ENCODE peak calls at places on chromosomes 13 and 19, in ten cellular contexts. One of them, this sample, is unnamed.

GRCh38 chr13:99228737-99229691 is 28.4 kb downstream of the UBAC2 start:
- DNase-seq in HT1080: peak
- DNase-seq in activated CD8-positive, alpha-beta memory T cell treated with anti-CD3 and anti-CD28 coated beads for 1 hour: no peak
- DNase-seq in BE2C: no peak
- DNase-seq in dorsolateral prefrontal cortex: no peak
- DNase-seq in NCI-H2081: no peak
- DNase-seq in T-cell: no peak
- DNase-seq in activated CD8-positive, alpha-beta T cell treated with anti-CD3 and anti-CD28 coated beads, Interleukin-2, amount 10 ng/mL, durations not matched to agents 7 days and 5 days: no peak
- DNase-seq in IMR-90: peak
- DNase-seq in C1 segment of cervical spinal cord: no peak
- DNase-seq in this sample: no peak

GRCh38 chr13:22077205-22077683 is 406.4 kb downstream of the FGF9 start:
- DNase-seq in activated CD8-positive, alpha-beta memory T cell treated with anti-CD3 and anti-CD28 coated beads for 1 hour: no peak
- DNase-seq in dorsolateral prefrontal cortex: no peak
- DNase-seq in IMR-90: peak
- DNase-seq in BE2C: no peak
- DNase-seq in HT1080: no peak
- DNase-seq in activated CD8-positive, alpha-beta T cell treated with anti-CD3 and anti-CD28 coated beads, Interleukin-2, amount 10 ng/mL, durations not matched to agents 7 days and 5 days: no peak
- DNase-seq in C1 segment of cervical spinal cord: no peak
- DNase-seq in T-cell: no peak
- DNase-seq in NCI-H2081: no peak
- DNase-seq in this sample: no peak

GRCh38 chr19:6947745-6948144 is 60.4 kb downstream of the ADGRE1 start:
- DNase-seq in T-cell: no peak
- DNase-seq in IMR-90: no peak
- DNase-seq in NCI-H2081: no peak
- DNase-seq in HT1080: peak
- DNase-seq in activated CD8-positive, alpha-beta T cell treated with anti-CD3 and anti-CD28 coated beads, Interleukin-2, amount 10 ng/mL, durations not matched to agents 7 days and 5 days: peak
- DNase-seq in dorsolateral prefrontal cortex: no peak
- DNase-seq in C1 segment of cervical spinal cord: no peak
- DNase-seq in BE2C: no peak
- DNase-seq in activated CD8-positive, alpha-beta memory T cell treated with anti-CD3 and anti-CD28 coated beads for 1 hour: no peak
- DNase-seq in this sample: no peak

GRCh38 chr13:46355088-46355468 is 32.0 kb downstream of the RUBCNL start:
- DNase-seq in NCI-H2081: no peak
- DNase-seq in dorsolateral prefrontal cortex: no peak
- DNase-seq in C1 segment of cervical spinal cord: no peak
- DNase-seq in BE2C: no peak
- DNase-seq in HT1080: no peak
- DNase-seq in T-cell: no peak
- DNase-seq in activated CD8-positive, alpha-beta memory T cell treated with anti-CD3 and anti-CD28 coated beads for 1 hour: no peak
- DNase-seq in activated CD8-positive, alpha-beta T cell treated with anti-CD3 and anti-CD28 coated beads, Interleukin-2, amount 10 ng/mL, durations not matched to agents 7 days and 5 days: no peak
- DNase-seq in IMR-90: no peak
- DNase-seq in this sample: no peak

GRCh38 chr13:102703721-102704035 is 8.8 kb upstream of the METTL21C start:
- DNase-seq in IMR-90: no peak
- DNase-seq in activated CD8-positive, alpha-beta memory T cell treated with anti-CD3 and anti-CD28 coated beads for 1 hour: no peak
- DNase-seq in T-cell: no peak
- DNase-seq in BE2C: no peak
- DNase-seq in HT1080: no peak
- DNase-seq in NCI-H2081: no peak
- DNase-seq in C1 segment of cervical spinal cord: no peak
- DNase-seq in dorsolateral prefrontal cortex: no peak
- DNase-seq in activated CD8-positive, alpha-beta T cell treated with anti-CD3 and anti-CD28 coated beads, Interleukin-2, amount 10 ng/mL, durations not matched to agents 7 days and 5 days: no peak
- DNase-seq in this sample: no peak

GRCh38 chr13:27189192-27189591 is 17.6 kb upstream of the USP12 start:
- DNase-seq in IMR-90: no peak
- DNase-seq in dorsolateral prefrontal cortex: no peak
- DNase-seq in C1 segment of cervical spinal cord: no peak
- DNase-seq in activated CD8-positive, alpha-beta memory T cell treated with anti-CD3 and anti-CD28 coated beads for 1 hour: no peak
- DNase-seq in BE2C: no peak
- DNase-seq in activated CD8-positive, alpha-beta T cell treated with anti-CD3 and anti-CD28 coated beads, Interleukin-2, amount 10 ng/mL, durations not matched to agents 7 days and 5 days: no peak
- DNase-seq in HT1080: no peak
- DNase-seq in T-cell: no peak
- DNase-seq in NCI-H2081: no peak
- DNase-seq in this sample: no peak

GRCh38 chr13:74070065-74070464 is 64.1 kb downstream of the KLF12 start:
- DNase-seq in NCI-H2081: no peak
- DNase-seq in C1 segment of cervical spinal cord: no peak
- DNase-seq in BE2C: no peak
- DNase-seq in T-cell: peak
- DNase-seq in activated CD8-positive, alpha-beta T cell treated with anti-CD3 and anti-CD28 coated beads, Interleukin-2, amount 10 ng/mL, durations not matched to agents 7 days and 5 days: peak
- DNase-seq in IMR-90: no peak
- DNase-seq in HT1080: no peak
- DNase-seq in dorsolateral prefrontal cortex: no peak
- DNase-seq in activated CD8-positive, alpha-beta memory T cell treated with anti-CD3 and anti-CD28 coated beads for 1 hour: no peak
- DNase-seq in this sample: peak

GRCh38 chr13:109786457-109787134 is at the start of gene IRS2:
- DNase-seq in activated CD8-positive, alpha-beta memory T cell treated with anti-CD3 and anti-CD28 coated beads for 1 hour: peak
- DNase-seq in HT1080: peak
- DNase-seq in C1 segment of cervical spinal cord: peak
- DNase-seq in T-cell: peak
- DNase-seq in BE2C: peak
- DNase-seq in IMR-90: peak
- DNase-seq in dorsolateral prefrontal cortex: peak
- DNase-seq in NCI-H2081: peak
- DNase-seq in activated CD8-positive, alpha-beta T cell treated with anti-CD3 and anti-CD28 coated beads, Interleukin-2, amount 10 ng/mL, durations not matched to agents 7 days and 5 days: peak
- DNase-seq in this sample: peak

GRCh38 chr13:44054525-44054924 is 174.8 kb downstream of the LACC1 start:
- DNase-seq in activated CD8-positive, alpha-beta T cell treated with anti-CD3 and anti-CD28 coated beads, Interleukin-2, amount 10 ng/mL, durations not matched to agents 7 days and 5 days: no peak
- DNase-seq in dorsolateral prefrontal cortex: no peak
- DNase-seq in BE2C: no peak
- DNase-seq in C1 segment of cervical spinal cord: no peak
- DNase-seq in HT1080: no peak
- DNase-seq in IMR-90: no peak
- DNase-seq in T-cell: no peak
- DNase-seq in NCI-H2081: no peak
- DNase-seq in activated CD8-positive, alpha-beta memory T cell treated with anti-CD3 and anti-CD28 coated beads for 1 hour: no peak
- DNase-seq in this sample: no peak

GRCh38 chr19:35973487-35973886 is 21.5 kb upstream of the SDHAF1 start:
- DNase-seq in dorsolateral prefrontal cortex: peak
- DNase-seq in activated CD8-positive, alpha-beta T cell treated with anti-CD3 and anti-CD28 coated beads, Interleukin-2, amount 10 ng/mL, durations not matched to agents 7 days and 5 days: no peak
- DNase-seq in BE2C: no peak
- DNase-seq in T-cell: no peak
- DNase-seq in C1 segment of cervical spinal cord: no peak
- DNase-seq in HT1080: no peak
- DNase-seq in IMR-90: no peak
- DNase-seq in activated CD8-positive, alpha-beta memory T cell treated with anti-CD3 and anti-CD28 coated beads for 1 hour: no peak
- DNase-seq in NCI-H2081: no peak
- DNase-seq in this sample: no peak

GRCh38 chr19:49488863-49489537 is 1.6 kb downstream of the RPL13A start:
- DNase-seq in activated CD8-positive, alpha-beta memory T cell treated with anti-CD3 and anti-CD28 coated beads for 1 hour: no peak
- DNase-seq in C1 segment of cervical spinal cord: no peak
- DNase-seq in BE2C: no peak
- DNase-seq in T-cell: no peak
- DNase-seq in NCI-H2081: no peak
- DNase-seq in dorsolateral prefrontal cortex: no peak
- DNase-seq in IMR-90: no peak
- DNase-seq in HT1080: no peak
- DNase-seq in activated CD8-positive, alpha-beta T cell treated with anti-CD3 and anti-CD28 coated beads, Interleukin-2, amount 10 ng/mL, durations not matched to agents 7 days and 5 days: no peak
- DNase-seq in this sample: no peak

GRCh38 chr19:2503521-2504109 is 27.7 kb downstream of the GADD45B start:
- DNase-seq in HT1080: peak
- DNase-seq in NCI-H2081: no peak
- DNase-seq in BE2C: no peak
- DNase-seq in activated CD8-positive, alpha-beta memory T cell treated with anti-CD3 and anti-CD28 coated beads for 1 hour: peak
- DNase-seq in dorsolateral prefrontal cortex: no peak
- DNase-seq in IMR-90: peak
- DNase-seq in activated CD8-positive, alpha-beta T cell treated with anti-CD3 and anti-CD28 coated beads, Interleukin-2, amount 10 ng/mL, durations not matched to agents 7 days and 5 days: peak
- DNase-seq in C1 segment of cervical spinal cord: no peak
- DNase-seq in T-cell: peak
- DNase-seq in this sample: peak

GRCh38 chr19:8517551-8518442 is 3.8 kb upstream of the ZNF414 start:
- DNase-seq in activated CD8-positive, alpha-beta T cell treated with anti-CD3 and anti-CD28 coated beads, Interleukin-2, amount 10 ng/mL, durations not matched to agents 7 days and 5 days: peak
- DNase-seq in HT1080: no peak
- DNase-seq in dorsolateral prefrontal cortex: no peak
- DNase-seq in BE2C: no peak
- DNase-seq in IMR-90: no peak
- DNase-seq in NCI-H2081: no peak
- DNase-seq in activated CD8-positive, alpha-beta memory T cell treated with anti-CD3 and anti-CD28 coated beads for 1 hour: no peak
- DNase-seq in T-cell: peak
- DNase-seq in C1 segment of cervical spinal cord: no peak
- DNase-seq in this sample: peak

GRCh38 chr19:5309438-5310204 is 31.0 kb downstream of the PTPRS start:
- DNase-seq in dorsolateral prefrontal cortex: peak
- DNase-seq in activated CD8-positive, alpha-beta T cell treated with anti-CD3 and anti-CD28 coated beads, Interleukin-2, amount 10 ng/mL, durations not matched to agents 7 days and 5 days: no peak
- DNase-seq in C1 segment of cervical spinal cord: no peak
- DNase-seq in NCI-H2081: no peak
- DNase-seq in T-cell: no peak
- DNase-seq in BE2C: peak
- DNase-seq in IMR-90: no peak
- DNase-seq in HT1080: no peak
- DNase-seq in activated CD8-positive, alpha-beta memory T cell treated with anti-CD3 and anti-CD28 coated beads for 1 hour: no peak
- DNase-seq in this sample: no peak

GRCh38 chr13:112068531-112069062 is 1.6 kb downstream of the SOX1 start:
- DNase-seq in NCI-H2081: no peak
- DNase-seq in BE2C: no peak
- DNase-seq in IMR-90: no peak
- DNase-seq in dorsolateral prefrontal cortex: no peak
- DNase-seq in C1 segment of cervical spinal cord: no peak
- DNase-seq in activated CD8-positive, alpha-beta memory T cell treated with anti-CD3 and anti-CD28 coated beads for 1 hour: no peak
- DNase-seq in activated CD8-positive, alpha-beta T cell treated with anti-CD3 and anti-CD28 coated beads, Interleukin-2, amount 10 ng/mL, durations not matched to agents 7 days and 5 days: no peak
- DNase-seq in HT1080: no peak
- DNase-seq in T-cell: no peak
- DNase-seq in this sample: no peak

GRCh38 chr13:51605698-51606097 is 21.4 kb downstream of the WDFY2 start:
- DNase-seq in IMR-90: no peak
- DNase-seq in NCI-H2081: no peak
- DNase-seq in C1 segment of cervical spinal cord: no peak
- DNase-seq in BE2C: no peak
- DNase-seq in T-cell: no peak
- DNase-seq in activated CD8-positive, alpha-beta T cell treated with anti-CD3 and anti-CD28 coated beads, Interleukin-2, amount 10 ng/mL, durations not matched to agents 7 days and 5 days: no peak
- DNase-seq in activated CD8-positive, alpha-beta memory T cell treated with anti-CD3 and anti-CD28 coated beads for 1 hour: no peak
- DNase-seq in HT1080: no peak
- DNase-seq in dorsolateral prefrontal cortex: no peak
- DNase-seq in this sample: no peak

GRCh38 chr13:98490195-98490771 is 86.6 kb downstream of the STK24 start:
- DNase-seq in T-cell: no peak
- DNase-seq in IMR-90: no peak
- DNase-seq in NCI-H2081: no peak
- DNase-seq in activated CD8-positive, alpha-beta T cell treated with anti-CD3 and anti-CD28 coated beads, Interleukin-2, amount 10 ng/mL, durations not matched to agents 7 days and 5 days: no peak
- DNase-seq in activated CD8-positive, alpha-beta memory T cell treated with anti-CD3 and anti-CD28 coated beads for 1 hour: no peak
- DNase-seq in C1 segment of cervical spinal cord: no peak
- DNase-seq in dorsolateral prefrontal cortex: no peak
- DNase-seq in BE2C: no peak
- DNase-seq in HT1080: no peak
- DNase-seq in this sample: no peak

GRCh38 chr19:28847468-28847867 is 365.5 kb downstream of the UQCRFS1 start:
- DNase-seq in T-cell: no peak
- DNase-seq in activated CD8-positive, alpha-beta memory T cell treated with anti-CD3 and anti-CD28 coated beads for 1 hour: no peak
- DNase-seq in IMR-90: peak
- DNase-seq in activated CD8-positive, alpha-beta T cell treated with anti-CD3 and anti-CD28 coated beads, Interleukin-2, amount 10 ng/mL, durations not matched to agents 7 days and 5 days: no peak
- DNase-seq in NCI-H2081: no peak
- DNase-seq in C1 segment of cervical spinal cord: no peak
- DNase-seq in BE2C: no peak
- DNase-seq in dorsolateral prefrontal cortex: no peak
- DNase-seq in HT1080: peak
- DNase-seq in this sample: no peak

GRCh38 chr13:60018536-60018935 is 145.2 kb downstream of the DIAPH3 start:
- DNase-seq in dorsolateral prefrontal cortex: no peak
- DNase-seq in activated CD8-positive, alpha-beta T cell treated with anti-CD3 and anti-CD28 coated beads, Interleukin-2, amount 10 ng/mL, durations not matched to agents 7 days and 5 days: no peak
- DNase-seq in T-cell: no peak
- DNase-seq in IMR-90: no peak
- DNase-seq in activated CD8-positive, alpha-beta memory T cell treated with anti-CD3 and anti-CD28 coated beads for 1 hour: no peak
- DNase-seq in BE2C: no peak
- DNase-seq in C1 segment of cervical spinal cord: no peak
- DNase-seq in HT1080: no peak
- DNase-seq in NCI-H2081: no peak
- DNase-seq in this sample: no peak

GRCh38 chr13:51902776-51903175 is 41.0 kb downstream of the CCDC70 start:
- DNase-seq in C1 segment of cervical spinal cord: no peak
- DNase-seq in activated CD8-positive, alpha-beta memory T cell treated with anti-CD3 and anti-CD28 coated beads for 1 hour: no peak
- DNase-seq in IMR-90: no peak
- DNase-seq in T-cell: no peak
- DNase-seq in HT1080: no peak
- DNase-seq in dorsolateral prefrontal cortex: no peak
- DNase-seq in BE2C: no peak
- DNase-seq in NCI-H2081: no peak
- DNase-seq in activated CD8-positive, alpha-beta T cell treated with anti-CD3 and anti-CD28 coated beads, Interleukin-2, amount 10 ng/mL, durations not matched to agents 7 days and 5 days: no peak
- DNase-seq in this sample: no peak

GRCh38 chr19:48419158-48419920 is 25.9 kb downstream of the GRIN2D start:
- DNase-seq in activated CD8-positive, alpha-beta T cell treated with anti-CD3 and anti-CD28 coated beads, Interleukin-2, amount 10 ng/mL, durations not matched to agents 7 days and 5 days: peak
- DNase-seq in BE2C: peak
- DNase-seq in IMR-90: peak
- DNase-seq in HT1080: peak
- DNase-seq in C1 segment of cervical spinal cord: peak
- DNase-seq in T-cell: peak
- DNase-seq in activated CD8-positive, alpha-beta memory T cell treated with anti-CD3 and anti-CD28 coated beads for 1 hour: no peak
- DNase-seq in dorsolateral prefrontal cortex: no peak
- DNase-seq in NCI-H2081: no peak
- DNase-seq in this sample: peak

GRCh38 chr19:50695251-50696064 is 24.1 kb downstream of the SHANK1 start:
- DNase-seq in HT1080: no peak
- DNase-seq in C1 segment of cervical spinal cord: no peak
- DNase-seq in dorsolateral prefrontal cortex: no peak
- DNase-seq in activated CD8-positive, alpha-beta T cell treated with anti-CD3 and anti-CD28 coated beads, Interleukin-2, amount 10 ng/mL, durations not matched to agents 7 days and 5 days: peak
- DNase-seq in NCI-H2081: no peak
- DNase-seq in T-cell: no peak
- DNase-seq in IMR-90: no peak
- DNase-seq in activated CD8-positive, alpha-beta memory T cell treated with anti-CD3 and anti-CD28 coated beads for 1 hour: no peak
- DNase-seq in BE2C: peak
- DNase-seq in this sample: no peak

GRCh38 chr13:25468330-25469178 is 96.8 kb downstream of the ATP8A2 start:
- DNase-seq in C1 segment of cervical spinal cord: no peak
- DNase-seq in NCI-H2081: peak
- DNase-seq in activated CD8-positive, alpha-beta memory T cell treated with anti-CD3 and anti-CD28 coated beads for 1 hour: no peak
- DNase-seq in HT1080: no peak
- DNase-seq in dorsolateral prefrontal cortex: peak
- DNase-seq in T-cell: no peak
- DNase-seq in BE2C: peak
- DNase-seq in IMR-90: no peak
- DNase-seq in activated CD8-positive, alpha-beta T cell treated with anti-CD3 and anti-CD28 coated beads, Interleukin-2, amount 10 ng/mL, durations not matched to agents 7 days and 5 days: peak
- DNase-seq in this sample: no peak

GRCh38 chr19:34732548-34733255 is 1.3 kb upstream of the ZNF181 start:
- DNase-seq in C1 segment of cervical spinal cord: no peak
- DNase-seq in IMR-90: no peak
- DNase-seq in activated CD8-positive, alpha-beta T cell treated with anti-CD3 and anti-CD28 coated beads, Interleukin-2, amount 10 ng/mL, durations not matched to agents 7 days and 5 days: no peak
- DNase-seq in BE2C: no peak
- DNase-seq in T-cell: no peak
- DNase-seq in activated CD8-positive, alpha-beta memory T cell treated with anti-CD3 and anti-CD28 coated beads for 1 hour: no peak
- DNase-seq in HT1080: no peak
- DNase-seq in NCI-H2081: no peak
- DNase-seq in dorsolateral prefrontal cortex: no peak
- DNase-seq in this sample: no peak

GRCh38 chr19:10295305-10295846 is 5.6 kb downstream of the ICAM5 start:
- DNase-seq in T-cell: peak
- DNase-seq in IMR-90: no peak
- DNase-seq in BE2C: no peak
- DNase-seq in dorsolateral prefrontal cortex: no peak
- DNase-seq in NCI-H2081: no peak
- DNase-seq in C1 segment of cervical spinal cord: no peak
- DNase-seq in activated CD8-positive, alpha-beta T cell treated with anti-CD3 and anti-CD28 coated beads, Interleukin-2, amount 10 ng/mL, durations not matched to agents 7 days and 5 days: peak
- DNase-seq in HT1080: no peak
- DNase-seq in activated CD8-positive, alpha-beta memory T cell treated with anti-CD3 and anti-CD28 coated beads for 1 hour: peak
- DNase-seq in this sample: peak